ENCODE peak calls at places on chromosomes 6 and 20, in four cellular contexts. One of them, this sample, is unnamed.

GRCh38 chr6:12801141-12801540 is 84.6 kb downstream of the PHACTR1 start:
- DNase-seq in naive B cell: no peak
- DNase-seq in activated CD4-positive, alpha-beta T cell treated with anti-CD3 and anti-CD28 coated beads, Interleukin-2, amount 50 U/mL, for 1 hour: no peak
- DNase-seq in hypothalamus: no peak
- DNase-seq in this sample: no peak

GRCh38 chr6:118277631-118278030 is 270.5 kb upstream of the PLN start:
- DNase-seq in hypothalamus: no peak
- DNase-seq in naive B cell: no peak
- DNase-seq in activated CD4-positive, alpha-beta T cell treated with anti-CD3 and anti-CD28 coated beads, Interleukin-2, amount 50 U/mL, for 1 hour: no peak
- DNase-seq in this sample: no peak

GRCh38 chr6:53979468-53980067 is 131.7 kb upstream of the MLIP start:
- DNase-seq in hypothalamus: no peak
- DNase-seq in activated CD4-positive, alpha-beta T cell treated with anti-CD3 and anti-CD28 coated beads, Interleukin-2, amount 50 U/mL, for 1 hour: no peak
- DNase-seq in naive B cell: no peak
- DNase-seq in this sample: no peak

GRCh38 chr20:44862286-44862685 is 23.2 kb upstream of the YWHAB start:
- DNase-seq in hypothalamus: no peak
- DNase-seq in activated CD4-positive, alpha-beta T cell treated with anti-CD3 and anti-CD28 coated beads, Interleukin-2, amount 50 U/mL, for 1 hour: no peak
- DNase-seq in naive B cell: no peak
- DNase-seq in this sample: no peak

GRCh38 chr20:23856736-23857135 is 22.8 kb downstream of the CST5 start:
- DNase-seq in activated CD4-positive, alpha-beta T cell treated with anti-CD3 and anti-CD28 coated beads, Interleukin-2, amount 50 U/mL, for 1 hour: no peak
- DNase-seq in naive B cell: no peak
- DNase-seq in hypothalamus: no peak
- DNase-seq in this sample: no peak

GRCh38 chr6:170456886-170457698 is 96.0 kb downstream of the PSMB1 start:
- DNase-seq in naive B cell: no peak
- DNase-seq in hypothalamus: no peak
- DNase-seq in activated CD4-positive, alpha-beta T cell treated with anti-CD3 and anti-CD28 coated beads, Interleukin-2, amount 50 U/mL, for 1 hour: no peak
- DNase-seq in this sample: no peak

GRCh38 chr6:46184114-46184513 is 13.3 kb upstream of the ENPP5 start:
- DNase-seq in hypothalamus: no peak
- DNase-seq in naive B cell: no peak
- DNase-seq in activated CD4-positive, alpha-beta T cell treated with anti-CD3 and anti-CD28 coated beads, Interleukin-2, amount 50 U/mL, for 1 hour: no peak
- DNase-seq in this sample: no peak

GRCh38 chr6:50030777-50031562 is 9.2 kb upstream of the DEFB110 start:
- DNase-seq in activated CD4-positive, alpha-beta T cell treated with anti-CD3 and anti-CD28 coated beads, Interleukin-2, amount 50 U/mL, for 1 hour: no peak
- DNase-seq in naive B cell: no peak
- DNase-seq in hypothalamus: no peak
- DNase-seq in this sample: peak

GRCh38 chr20:39605908-39606307 is 643.8 kb downstream of the DHX35 start:
- DNase-seq in naive B cell: no peak
- DNase-seq in activated CD4-positive, alpha-beta T cell treated with anti-CD3 and anti-CD28 coated beads, Interleukin-2, amount 50 U/mL, for 1 hour: no peak
- DNase-seq in hypothalamus: no peak
- DNase-seq in this sample: no peak

GRCh38 chr6:30767158-30767943 is 23.0 kb upstream of the IER3 start:
- DNase-seq in hypothalamus: no peak
- DNase-seq in naive B cell: no peak
- DNase-seq in activated CD4-positive, alpha-beta T cell treated with anti-CD3 and anti-CD28 coated beads, Interleukin-2, amount 50 U/mL, for 1 hour: no peak
- DNase-seq in this sample: no peak

GRCh38 chr20:58514321-58515239 is 619 bp downstream of the APCDD1L start:
- DNase-seq in activated CD4-positive, alpha-beta T cell treated with anti-CD3 and anti-CD28 coated beads, Interleukin-2, amount 50 U/mL, for 1 hour: no peak
- DNase-seq in naive B cell: no peak
- DNase-seq in hypothalamus: no peak
- DNase-seq in this sample: peak

GRCh38 chr20:47664744-47665143 is 120.5 kb downstream of the SULF2 start:
- DNase-seq in activated CD4-positive, alpha-beta T cell treated with anti-CD3 and anti-CD28 coated beads, Interleukin-2, amount 50 U/mL, for 1 hour: no peak
- DNase-seq in naive B cell: no peak
- DNase-seq in hypothalamus: no peak
- DNase-seq in this sample: no peak

GRCh38 chr6:121550491-121551010 is 115.1 kb downstream of the GJA1 start:
- DNase-seq in hypothalamus: no peak
- DNase-seq in activated CD4-positive, alpha-beta T cell treated with anti-CD3 and anti-CD28 coated beads, Interleukin-2, amount 50 U/mL, for 1 hour: no peak
- DNase-seq in naive B cell: no peak
- DNase-seq in this sample: no peak

GRCh38 chr6:30615958-30616810 is 859 bp downstream of the PPP1R10 start:
- DNase-seq in activated CD4-positive, alpha-beta T cell treated with anti-CD3 and anti-CD28 coated beads, Interleukin-2, amount 50 U/mL, for 1 hour: peak
- DNase-seq in naive B cell: peak
- DNase-seq in hypothalamus: no peak
- DNase-seq in this sample: no peak

GRCh38 chr20:12925214-12925755 is 83.5 kb upstream of the SPTLC3 start:
- DNase-seq in naive B cell: no peak
- DNase-seq in activated CD4-positive, alpha-beta T cell treated with anti-CD3 and anti-CD28 coated beads, Interleukin-2, amount 50 U/mL, for 1 hour: no peak
- DNase-seq in hypothalamus: no peak
- DNase-seq in this sample: peak

GRCh38 chr6:100283288-100283687 is 181.4 kb downstream of the SIM1 start:
- DNase-seq in hypothalamus: no peak
- DNase-seq in activated CD4-positive, alpha-beta T cell treated with anti-CD3 and anti-CD28 coated beads, Interleukin-2, amount 50 U/mL, for 1 hour: no peak
- DNase-seq in naive B cell: no peak
- DNase-seq in this sample: no peak

GRCh38 chr6:42007753-42008528 is 42.4 kb upstream of the TAF8 start:
- DNase-seq in hypothalamus: no peak
- DNase-seq in naive B cell: peak
- DNase-seq in activated CD4-positive, alpha-beta T cell treated with anti-CD3 and anti-CD28 coated beads, Interleukin-2, amount 50 U/mL, for 1 hour: peak
- DNase-seq in this sample: no peak

GRCh38 chr20:2911200-2911599 is 37.9 kb downstream of the PTPRA start:
- DNase-seq in naive B cell: no peak
- DNase-seq in hypothalamus: no peak
- DNase-seq in activated CD4-positive, alpha-beta T cell treated with anti-CD3 and anti-CD28 coated beads, Interleukin-2, amount 50 U/mL, for 1 hour: no peak
- DNase-seq in this sample: no peak

GRCh38 chr6:101758338-101758737 is 364.8 kb downstream of the GRIK2 start:
- DNase-seq in naive B cell: no peak
- DNase-seq in activated CD4-positive, alpha-beta T cell treated with anti-CD3 and anti-CD28 coated beads, Interleukin-2, amount 50 U/mL, for 1 hour: no peak
- DNase-seq in hypothalamus: no peak
- DNase-seq in this sample: no peak

This sample was measured in WTC11.